ENCODE peak calls at places on chromosomes 4 and X, in ten cellular contexts. One of them, this sample, is unnamed.

GRCh38 chrX:18426004-18426320 is 554 bp downstream of the CDKL5 start:
- DNase-seq in cardiac muscle cell: peak; percentile 30
- DNase-seq in dorsolateral prefrontal cortex: no peak
- DNase-seq in left lung: no peak
- DNase-seq in mammary epithelial cell: no peak
- DNase-seq in fibroblast of lung: no peak
- DNase-seq in right cardiac atrium: no peak
- DNase-seq in lower lobe of right lung: no peak
- DNase-seq in Karpas-422: no peak
- DNase-seq in CD4-positive, alpha-beta memory T cell: no peak
- DNase-seq in this sample: no peak

GRCh38 chr4:150931005-150931404 is 84.1 kb downstream of the LRBA start:
- DNase-seq in cardiac muscle cell: no peak
- DNase-seq in dorsolateral prefrontal cortex: no peak
- DNase-seq in left lung: no peak
- DNase-seq in mammary epithelial cell: no peak
- DNase-seq in fibroblast of lung: no peak
- DNase-seq in right cardiac atrium: no peak
- DNase-seq in lower lobe of right lung: no peak
- DNase-seq in Karpas-422: no peak
- DNase-seq in CD4-positive, alpha-beta memory T cell: no peak
- DNase-seq in this sample: no peak

GRCh38 chr4:109332926-109333464 is 30.5 kb upstream of the COL25A1 start:
- DNase-seq in cardiac muscle cell: no peak
- DNase-seq in dorsolateral prefrontal cortex: no peak
- DNase-seq in left lung: no peak
- DNase-seq in mammary epithelial cell: no peak
- DNase-seq in fibroblast of lung: no peak
- DNase-seq in right cardiac atrium: no peak
- DNase-seq in lower lobe of right lung: no peak
- DNase-seq in Karpas-422: peak; percentile 79
- DNase-seq in CD4-positive, alpha-beta memory T cell: no peak
- DNase-seq in this sample: no peak

GRCh38 chr4:1731180-1731579 is 9.9 kb downstream of the TACC3 start:
- DNase-seq in cardiac muscle cell: no peak
- DNase-seq in dorsolateral prefrontal cortex: no peak
- DNase-seq in left lung: no peak
- DNase-seq in mammary epithelial cell: peak; percentile 75
- DNase-seq in fibroblast of lung: no peak
- DNase-seq in right cardiac atrium: peak; percentile 36
- DNase-seq in lower lobe of right lung: no peak
- DNase-seq in Karpas-422: no peak
- DNase-seq in CD4-positive, alpha-beta memory T cell: no peak
- DNase-seq in this sample: no peak

GRCh38 chr4:55068522-55068921 is 56.9 kb downstream of the KDR start:
- DNase-seq in cardiac muscle cell: no peak
- DNase-seq in dorsolateral prefrontal cortex: no peak
- DNase-seq in left lung: no peak
- DNase-seq in mammary epithelial cell: no peak
- DNase-seq in fibroblast of lung: no peak
- DNase-seq in right cardiac atrium: no peak
- DNase-seq in lower lobe of right lung: no peak
- DNase-seq in Karpas-422: no peak
- DNase-seq in CD4-positive, alpha-beta memory T cell: no peak
- DNase-seq in this sample: peak; percentile 70

GRCh38 chrX:18643243-18643642 is 28.7 kb downstream of the RS1 start:
- DNase-seq in cardiac muscle cell: no peak
- DNase-seq in dorsolateral prefrontal cortex: no peak
- DNase-seq in left lung: peak; percentile 65
- DNase-seq in mammary epithelial cell: no peak
- DNase-seq in fibroblast of lung: no peak
- DNase-seq in right cardiac atrium: no peak
- DNase-seq in lower lobe of right lung: peak; percentile 58
- DNase-seq in Karpas-422: no peak
- DNase-seq in CD4-positive, alpha-beta memory T cell: no peak
- DNase-seq in this sample: no peak

GRCh38 chr4:8586671-8587468 is 5.7 kb upstream of the CPZ start:
- DNase-seq in cardiac muscle cell: no peak
- DNase-seq in dorsolateral prefrontal cortex: no peak
- DNase-seq in left lung: no peak
- DNase-seq in mammary epithelial cell: no peak
- DNase-seq in fibroblast of lung: no peak
- DNase-seq in right cardiac atrium: peak; percentile 40
- DNase-seq in lower lobe of right lung: peak; percentile 37
- DNase-seq in Karpas-422: peak; percentile 44
- DNase-seq in CD4-positive, alpha-beta memory T cell: no peak
- DNase-seq in this sample: no peak

GRCh38 chr4:79294064-79294463 is 31.8 kb downstream of the NAA11 start:
- DNase-seq in cardiac muscle cell: no peak
- DNase-seq in dorsolateral prefrontal cortex: no peak
- DNase-seq in left lung: no peak
- DNase-seq in mammary epithelial cell: no peak
- DNase-seq in fibroblast of lung: peak; percentile 23
- DNase-seq in right cardiac atrium: no peak
- DNase-seq in lower lobe of right lung: no peak
- DNase-seq in Karpas-422: no peak
- DNase-seq in CD4-positive, alpha-beta memory T cell: no peak
- DNase-seq in this sample: no peak

GRCh38 chr4:98939446-98939845 is 10.5 kb upstream of the EIF4E start:
- DNase-seq in cardiac muscle cell: no peak
- DNase-seq in dorsolateral prefrontal cortex: no peak
- DNase-seq in left lung: no peak
- DNase-seq in mammary epithelial cell: no peak
- DNase-seq in fibroblast of lung: no peak
- DNase-seq in right cardiac atrium: no peak
- DNase-seq in lower lobe of right lung: no peak
- DNase-seq in Karpas-422: no peak
- DNase-seq in CD4-positive, alpha-beta memory T cell: no peak
- DNase-seq in this sample: no peak

GRCh38 chr4:2269206-2269531 is 7.3 kb upstream of the MXD4 start:
- DNase-seq in cardiac muscle cell: no peak
- DNase-seq in dorsolateral prefrontal cortex: no peak
- DNase-seq in left lung: no peak
- DNase-seq in mammary epithelial cell: no peak
- DNase-seq in fibroblast of lung: no peak
- DNase-seq in right cardiac atrium: no peak
- DNase-seq in lower lobe of right lung: no peak
- DNase-seq in Karpas-422: no peak
- DNase-seq in CD4-positive, alpha-beta memory T cell: no peak
- DNase-seq in this sample: no peak

GRCh38 chr4:181676546-181676945 is 566.7 kb upstream of the TENM3 start:
- DNase-seq in cardiac muscle cell: no peak
- DNase-seq in dorsolateral prefrontal cortex: no peak
- DNase-seq in left lung: no peak
- DNase-seq in mammary epithelial cell: peak; percentile 22
- DNase-seq in fibroblast of lung: no peak
- DNase-seq in right cardiac atrium: no peak
- DNase-seq in lower lobe of right lung: no peak
- DNase-seq in Karpas-422: no peak
- DNase-seq in CD4-positive, alpha-beta memory T cell: no peak
- DNase-seq in this sample: no peak

DNA sequence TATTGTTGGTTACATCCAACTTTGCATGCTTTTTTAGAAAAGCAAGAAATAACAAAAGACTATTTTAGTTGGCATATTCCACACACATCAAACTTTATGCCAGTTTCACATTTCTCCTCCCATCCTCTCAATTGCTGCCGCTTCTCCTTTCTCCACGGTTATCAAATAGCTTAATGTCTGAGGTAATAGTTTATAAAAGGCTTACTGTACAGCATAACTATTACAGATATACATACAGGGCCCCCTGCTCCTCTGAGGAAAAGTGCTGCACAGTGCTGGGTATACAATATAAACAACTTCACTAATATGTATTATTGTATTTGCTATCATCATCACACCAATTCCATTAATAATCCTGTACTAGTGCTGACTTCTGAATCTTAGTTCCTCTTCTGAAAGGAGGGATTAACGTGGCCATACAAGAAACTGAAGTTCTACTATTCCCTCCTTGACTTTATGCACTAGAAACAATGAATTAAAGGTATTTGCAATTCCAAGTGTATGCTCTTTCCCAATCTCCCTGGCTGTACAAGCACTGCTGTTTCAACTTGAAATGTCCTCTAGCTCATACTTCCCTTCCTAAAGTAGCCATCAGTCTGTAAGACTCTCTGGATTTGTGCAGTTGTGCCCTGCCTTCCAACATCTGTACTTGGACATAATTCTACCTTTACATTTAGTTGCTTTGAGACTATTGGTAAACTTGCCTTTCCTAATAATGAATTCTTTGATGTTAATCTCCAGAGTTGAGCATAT is 2.5 kb downstream of the CCNI start:
- DNase-seq in cardiac muscle cell: peak; percentile 25
- DNase-seq in dorsolateral prefrontal cortex: no peak
- DNase-seq in left lung: no peak
- DNase-seq in mammary epithelial cell: peak; percentile 41
- DNase-seq in fibroblast of lung: peak; percentile 61
- DNase-seq in right cardiac atrium: no peak
- DNase-seq in lower lobe of right lung: no peak
- DNase-seq in Karpas-422: no peak
- DNase-seq in CD4-positive, alpha-beta memory T cell: no peak
- DNase-seq in this sample: peak; percentile 59
- H3K27ac ChIP-seq in cardiac muscle cell: no peak overlapping the region
- H3K27ac ChIP-seq in dorsolateral prefrontal cortex: peak overlapping the region; percentile 33
- H3K27ac ChIP-seq in left lung: peak overlapping the region; percentile 100
- H3K27ac ChIP-seq in mammary epithelial cell: peak overlapping the region; percentile 94
- H3K27ac ChIP-seq in fibroblast of lung: no peak overlapping the region
- H3K27ac ChIP-seq in right cardiac atrium: no peak overlapping the region
- H3K27ac ChIP-seq in lower lobe of right lung: peak overlapping the region; percentile 98
- H3K27ac ChIP-seq in Karpas-422: peak overlapping the region; percentile 21
- H3K27ac ChIP-seq in CD4-positive, alpha-beta memory T cell: peak overlapping the region; percentile 99
- H3K27ac ChIP-seq in this sample: no peak overlapping the region

DNA sequence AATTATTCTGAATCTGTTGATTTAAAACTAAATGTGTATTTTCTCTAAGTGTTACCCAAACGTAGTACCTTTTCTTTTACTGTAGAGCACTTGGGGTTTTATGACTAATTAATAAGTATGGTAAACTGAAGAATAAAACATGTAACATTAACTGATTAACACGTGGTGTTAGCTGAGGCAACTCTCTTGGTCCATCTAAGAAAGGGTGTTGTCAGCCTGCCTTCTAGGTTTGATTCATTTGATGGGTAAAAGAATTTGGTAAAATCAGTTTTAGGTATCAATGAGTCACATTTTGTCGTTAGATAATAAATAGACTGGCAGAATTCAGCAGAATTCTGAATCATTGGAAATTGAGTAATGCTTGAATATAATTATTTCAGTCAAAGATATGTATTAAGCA is 99.7 kb downstream of the AFF1 start:
- DNase-seq in cardiac muscle cell: no peak
- DNase-seq in dorsolateral prefrontal cortex: no peak
- DNase-seq in left lung: no peak
- DNase-seq in mammary epithelial cell: no peak
- DNase-seq in fibroblast of lung: no peak
- DNase-seq in right cardiac atrium: no peak
- DNase-seq in lower lobe of right lung: no peak
- DNase-seq in Karpas-422: no peak
- DNase-seq in CD4-positive, alpha-beta memory T cell: no peak
- DNase-seq in this sample: no peak
- H3K27ac ChIP-seq in cardiac muscle cell: no peak overlapping the region
- H3K27ac ChIP-seq in dorsolateral prefrontal cortex: peak overlapping the region; percentile 52
- H3K27ac ChIP-seq in left lung: no peak overlapping the region
- H3K27ac ChIP-seq in mammary epithelial cell: no peak overlapping the region
- H3K27ac ChIP-seq in fibroblast of lung: no peak overlapping the region
- H3K27ac ChIP-seq in right cardiac atrium: no peak overlapping the region
- H3K27ac ChIP-seq in lower lobe of right lung: no peak overlapping the region
- H3K27ac ChIP-seq in Karpas-422: no peak overlapping the region
- H3K27ac ChIP-seq in CD4-positive, alpha-beta memory T cell: no peak overlapping the region
- H3K27ac ChIP-seq in this sample: no peak overlapping the region

GRCh38 chr4:140642674-140643437 is 74.1 kb upstream of the UCP1 start:
- DNase-seq in cardiac muscle cell: no peak
- DNase-seq in dorsolateral prefrontal cortex: peak; percentile 39
- DNase-seq in left lung: no peak
- DNase-seq in mammary epithelial cell: no peak
- DNase-seq in fibroblast of lung: no peak
- DNase-seq in right cardiac atrium: peak; percentile 51
- DNase-seq in lower lobe of right lung: no peak
- DNase-seq in Karpas-422: no peak
- DNase-seq in CD4-positive, alpha-beta memory T cell: no peak
- DNase-seq in this sample: no peak
- H3K27ac ChIP-seq in cardiac muscle cell: no peak overlapping the region
- H3K27ac ChIP-seq in dorsolateral prefrontal cortex: no peak overlapping the region
- H3K27ac ChIP-seq in left lung: peak overlapping the region; percentile 57
- H3K27ac ChIP-seq in mammary epithelial cell: no peak overlapping the region
- H3K27ac ChIP-seq in fibroblast of lung: no peak overlapping the region
- H3K27ac ChIP-seq in right cardiac atrium: no peak overlapping the region
- H3K27ac ChIP-seq in lower lobe of right lung: peak overlapping the region; percentile 53
- H3K27ac ChIP-seq in Karpas-422: no peak overlapping the region
- H3K27ac ChIP-seq in CD4-positive, alpha-beta memory T cell: no peak overlapping the region
- H3K27ac ChIP-seq in this sample: no peak overlapping the region

GRCh38 chr4:10661047-10661446 is 23.5 kb downstream of the CLNK start:
- DNase-seq in cardiac muscle cell: no peak
- DNase-seq in dorsolateral prefrontal cortex: no peak
- DNase-seq in left lung: no peak
- DNase-seq in mammary epithelial cell: no peak
- DNase-seq in fibroblast of lung: no peak
- DNase-seq in right cardiac atrium: no peak
- DNase-seq in lower lobe of right lung: no peak
- DNase-seq in Karpas-422: no peak
- DNase-seq in CD4-positive, alpha-beta memory T cell: no peak
- DNase-seq in this sample: no peak

GRCh38 chr4:10664408-10664807 is 20.2 kb downstream of the CLNK start:
- DNase-seq in cardiac muscle cell: no peak
- DNase-seq in dorsolateral prefrontal cortex: no peak
- DNase-seq in left lung: peak; percentile 49
- DNase-seq in mammary epithelial cell: peak; percentile 45
- DNase-seq in fibroblast of lung: peak; percentile 90
- DNase-seq in right cardiac atrium: peak; percentile 63
- DNase-seq in lower lobe of right lung: no peak
- DNase-seq in Karpas-422: no peak
- DNase-seq in CD4-positive, alpha-beta memory T cell: no peak
- DNase-seq in this sample: peak; percentile 92

GRCh38 chr4:10666616-10667015 is 18.0 kb downstream of the CLNK start:
- DNase-seq in cardiac muscle cell: no peak
- DNase-seq in dorsolateral prefrontal cortex: peak; percentile 72
- DNase-seq in left lung: no peak
- DNase-seq in mammary epithelial cell: no peak
- DNase-seq in fibroblast of lung: no peak
- DNase-seq in right cardiac atrium: no peak
- DNase-seq in lower lobe of right lung: no peak
- DNase-seq in Karpas-422: no peak
- DNase-seq in CD4-positive, alpha-beta memory T cell: no peak
- DNase-seq in this sample: no peak

GRCh38 chr4:10659251-10659650 is 25.3 kb downstream of the CLNK start:
- DNase-seq in cardiac muscle cell: no peak
- DNase-seq in dorsolateral prefrontal cortex: no peak
- DNase-seq in left lung: no peak
- DNase-seq in mammary epithelial cell: no peak
- DNase-seq in fibroblast of lung: no peak
- DNase-seq in right cardiac atrium: no peak
- DNase-seq in lower lobe of right lung: no peak
- DNase-seq in Karpas-422: no peak
- DNase-seq in CD4-positive, alpha-beta memory T cell: no peak
- DNase-seq in this sample: no peak

DNA sequence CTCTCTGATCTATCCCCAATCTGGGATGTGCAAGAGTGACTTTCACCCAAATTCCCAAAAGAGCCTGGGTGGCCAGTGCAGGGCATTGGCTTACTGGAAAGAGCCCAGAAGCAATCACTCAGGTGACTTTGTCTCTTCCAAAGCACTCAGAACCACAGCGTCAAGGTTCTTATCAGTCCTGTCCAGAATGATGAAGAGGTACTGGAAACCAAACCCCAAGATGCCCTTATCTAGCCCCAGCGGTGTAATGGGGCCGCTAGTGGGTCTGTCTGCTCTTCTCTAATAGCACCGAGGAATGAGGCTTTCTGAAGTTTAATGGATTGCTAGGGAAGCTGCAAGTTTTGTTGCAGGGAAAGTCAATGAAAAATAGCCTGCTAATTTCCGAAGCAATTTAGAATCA is 21.6 kb downstream of the CLNK start:
- DNase-seq in cardiac muscle cell: peak; percentile 47
- DNase-seq in dorsolateral prefrontal cortex: no peak
- DNase-seq in left lung: no peak
- DNase-seq in mammary epithelial cell: no peak
- DNase-seq in fibroblast of lung: no peak
- DNase-seq in right cardiac atrium: no peak
- DNase-seq in lower lobe of right lung: no peak
- DNase-seq in Karpas-422: no peak
- DNase-seq in CD4-positive, alpha-beta memory T cell: no peak
- DNase-seq in this sample: no peak
- H3K27ac ChIP-seq in cardiac muscle cell: peak overlapping the region; percentile 12
- H3K27ac ChIP-seq in dorsolateral prefrontal cortex: no peak overlapping the region
- H3K27ac ChIP-seq in left lung: no peak overlapping the region
- H3K27ac ChIP-seq in mammary epithelial cell: no peak overlapping the region
- H3K27ac ChIP-seq in fibroblast of lung: no peak overlapping the region
- H3K27ac ChIP-seq in right cardiac atrium: no peak overlapping the region
- H3K27ac ChIP-seq in lower lobe of right lung: no peak overlapping the region
- H3K27ac ChIP-seq in Karpas-422: no peak overlapping the region
- H3K27ac ChIP-seq in CD4-positive, alpha-beta memory T cell: no peak overlapping the region
- H3K27ac ChIP-seq in this sample: no peak overlapping the region